ENCODE peak calls at places on chromosomes 4 and X, in eight cellular contexts. One of them, this sample, is unnamed.

GRCh38 chr4:145938618-145939177 is at the start of gene ZNF827:
- DNase-seq in SK-N-SH: peak; percentile 53
- DNase-seq in GM23338: peak; percentile 80
- DNase-seq in neural progenitor cell: peak; percentile 84
- DNase-seq in HCT116: peak; percentile 64
- DNase-seq in PC-3: peak; percentile 56
- DNase-seq in MM.1S: peak; percentile 44
- DNase-seq in hepatocyte: peak; percentile 87
- DNase-seq in this sample: peak; percentile 87

GRCh38 chr4:41216294-41217019 is 2.1 kb upstream of the APBB2 start:
- DNase-seq in SK-N-SH: peak; percentile 91
- DNase-seq in HCT116: peak; percentile 78
- DNase-seq in MM.1S: peak; percentile 72
- DNase-seq in hepatocyte: peak; percentile 91
- DNase-seq in PC-3: peak; percentile 83
- DNase-seq in neural progenitor cell: peak; percentile 78
- DNase-seq in GM23338: peak; percentile 87
- DNase-seq in this sample: peak; percentile 91

GRCh38 chrX:133661962-133662839 is 246.9 kb upstream of the GPC4 start:
- DNase-seq in neural progenitor cell: no peak
- DNase-seq in GM23338: no peak
- DNase-seq in HCT116: no peak
- DNase-seq in MM.1S: no peak
- DNase-seq in SK-N-SH: no peak
- DNase-seq in hepatocyte: no peak
- DNase-seq in PC-3: no peak
- DNase-seq in this sample: no peak

GRCh38 chr4:1023241-1023640 is 11.8 kb downstream of the FGFRL1 start:
- DNase-seq in GM23338: no peak
- DNase-seq in neural progenitor cell: no peak
- DNase-seq in PC-3: no peak
- DNase-seq in MM.1S: no peak
- DNase-seq in SK-N-SH: no peak
- DNase-seq in hepatocyte: no peak
- DNase-seq in HCT116: no peak
- DNase-seq in this sample: no peak

GRCh38 chr4:163447481-163447880 is 26.1 kb downstream of the TKTL2 start:
- DNase-seq in GM23338: no peak
- DNase-seq in HCT116: no peak
- DNase-seq in SK-N-SH: no peak
- DNase-seq in neural progenitor cell: no peak
- DNase-seq in MM.1S: no peak
- DNase-seq in PC-3: no peak
- DNase-seq in hepatocyte: no peak
- DNase-seq in this sample: no peak

GRCh38 chrX:139213241-139213709 is 317.3 kb upstream of the F9 start:
- DNase-seq in MM.1S: no peak
- DNase-seq in SK-N-SH: no peak
- DNase-seq in hepatocyte: peak; percentile 36
- DNase-seq in neural progenitor cell: no peak
- DNase-seq in HCT116: no peak
- DNase-seq in PC-3: no peak
- DNase-seq in GM23338: no peak
- DNase-seq in this sample: no peak

GRCh38 chr4:174460684-174461083 is 61.6 kb downstream of the HPGD start:
- DNase-seq in hepatocyte: no peak
- DNase-seq in neural progenitor cell: no peak
- DNase-seq in SK-N-SH: no peak
- DNase-seq in MM.1S: no peak
- DNase-seq in PC-3: peak; percentile 70
- DNase-seq in GM23338: no peak
- DNase-seq in HCT116: no peak
- DNase-seq in this sample: no peak

GRCh38 chrX:150990910-150991309 is 7.8 kb downstream of the HMGB3 start:
- DNase-seq in PC-3: no peak
- DNase-seq in SK-N-SH: no peak
- DNase-seq in MM.1S: no peak
- DNase-seq in HCT116: no peak
- DNase-seq in GM23338: no peak
- DNase-seq in hepatocyte: no peak
- DNase-seq in neural progenitor cell: no peak
- DNase-seq in this sample: no peak

GRCh38 chrX:34884693-34885277 is 57.8 kb upstream of the FAM47B start:
- DNase-seq in HCT116: no peak
- DNase-seq in neural progenitor cell: no peak
- DNase-seq in PC-3: peak; percentile 71
- DNase-seq in hepatocyte: peak; percentile 49
- DNase-seq in MM.1S: no peak
- DNase-seq in SK-N-SH: no peak
- DNase-seq in GM23338: no peak
- DNase-seq in this sample: no peak

GRCh38 chrX:11049976-11050375 is 61.2 kb upstream of the HCCS start:
- DNase-seq in MM.1S: no peak
- DNase-seq in HCT116: no peak
- DNase-seq in GM23338: no peak
- DNase-seq in PC-3: no peak
- DNase-seq in hepatocyte: no peak
- DNase-seq in SK-N-SH: no peak
- DNase-seq in neural progenitor cell: no peak
- DNase-seq in this sample: no peak

GRCh38 chr4:48841045-48841827 is 10.3 kb downstream of the OCIAD1 start:
- DNase-seq in HCT116: no peak
- DNase-seq in hepatocyte: no peak
- DNase-seq in GM23338: no peak
- DNase-seq in neural progenitor cell: no peak
- DNase-seq in PC-3: no peak
- DNase-seq in SK-N-SH: no peak
- DNase-seq in MM.1S: no peak
- DNase-seq in this sample: no peak

GRCh38 chr4:79682161-79682560 is 274.1 kb upstream of the GK2 start:
- DNase-seq in hepatocyte: no peak
- DNase-seq in HCT116: no peak
- DNase-seq in SK-N-SH: no peak
- DNase-seq in MM.1S: no peak
- DNase-seq in neural progenitor cell: no peak
- DNase-seq in GM23338: no peak
- DNase-seq in PC-3: no peak
- DNase-seq in this sample: no peak

GRCh38 chr4:169436734-169437133 is 166.0 kb upstream of the SH3RF1 start:
- DNase-seq in neural progenitor cell: no peak
- DNase-seq in hepatocyte: no peak
- DNase-seq in MM.1S: no peak
- DNase-seq in PC-3: no peak
- DNase-seq in SK-N-SH: no peak
- DNase-seq in HCT116: no peak
- DNase-seq in GM23338: no peak
- DNase-seq in this sample: no peak

GRCh38 chrX:259692-260355 is 21.4 kb upstream of the PLCXD1 start:
- DNase-seq in SK-N-SH: no peak
- DNase-seq in PC-3: no peak
- DNase-seq in GM23338: peak; percentile 56
- DNase-seq in hepatocyte: no peak
- DNase-seq in MM.1S: no peak
- DNase-seq in HCT116: no peak
- DNase-seq in neural progenitor cell: peak; percentile 52
- DNase-seq in this sample: no peak

GRCh38 chr4:141124224-141124623 is 9.0 kb downstream of the RNF150 start:
- DNase-seq in GM23338: no peak
- DNase-seq in MM.1S: no peak
- DNase-seq in HCT116: no peak
- DNase-seq in SK-N-SH: no peak
- DNase-seq in hepatocyte: no peak
- DNase-seq in PC-3: no peak
- DNase-seq in neural progenitor cell: no peak
- DNase-seq in this sample: no peak

GRCh38 chrX:16033336-16033735 is 90.0 kb upstream of the GRPR start:
- DNase-seq in PC-3: no peak
- DNase-seq in MM.1S: no peak
- DNase-seq in GM23338: no peak
- DNase-seq in SK-N-SH: no peak
- DNase-seq in hepatocyte: no peak
- DNase-seq in HCT116: no peak
- DNase-seq in neural progenitor cell: no peak
- DNase-seq in this sample: no peak

GRCh38 chr4:55733874-55734437 is 85.6 kb upstream of the EXOC1L start:
- DNase-seq in MM.1S: no peak
- DNase-seq in SK-N-SH: peak; percentile 17
- DNase-seq in hepatocyte: peak; percentile 90
- DNase-seq in HCT116: peak; percentile 83
- DNase-seq in PC-3: peak; percentile 99
- DNase-seq in neural progenitor cell: no peak
- DNase-seq in GM23338: no peak
- DNase-seq in this sample: no peak

GRCh38 chr4:54898163-54898562 is 227.2 kb downstream of the KDR start:
- DNase-seq in MM.1S: no peak
- DNase-seq in GM23338: no peak
- DNase-seq in HCT116: no peak
- DNase-seq in SK-N-SH: no peak
- DNase-seq in neural progenitor cell: no peak
- DNase-seq in PC-3: no peak
- DNase-seq in hepatocyte: no peak
- DNase-seq in this sample: no peak

GRCh38 chrX:154490021-154490413 is 412 bp downstream of the SLC10A3 start:
- DNase-seq in GM23338: peak; percentile 25
- DNase-seq in MM.1S: peak; percentile 43
- DNase-seq in PC-3: peak; percentile 38
- DNase-seq in SK-N-SH: peak; percentile 43
- DNase-seq in HCT116: no peak
- DNase-seq in hepatocyte: peak; percentile 45
- DNase-seq in neural progenitor cell: no peak
- DNase-seq in this sample: peak; percentile 52

GRCh38 chr4:123114915-123115756 is 192.7 kb upstream of the NUDT6 start:
- DNase-seq in neural progenitor cell: no peak
- DNase-seq in PC-3: no peak
- DNase-seq in GM23338: peak; percentile 45
- DNase-seq in hepatocyte: no peak
- DNase-seq in SK-N-SH: peak; percentile 23
- DNase-seq in MM.1S: no peak
- DNase-seq in HCT116: no peak
- DNase-seq in this sample: no peak

GRCh38 chr4:176286728-176287127 is 17.7 kb upstream of the ASB5 start:
- DNase-seq in MM.1S: no peak
- DNase-seq in HCT116: no peak
- DNase-seq in neural progenitor cell: no peak
- DNase-seq in SK-N-SH: no peak
- DNase-seq in PC-3: no peak
- DNase-seq in GM23338: no peak
- DNase-seq in hepatocyte: no peak
- DNase-seq in this sample: no peak

GRCh38 chr4:105135746-105136145 is 10.9 kb upstream of the TET2 start:
- DNase-seq in hepatocyte: no peak
- DNase-seq in HCT116: no peak
- DNase-seq in PC-3: no peak
- DNase-seq in GM23338: peak; percentile 25
- DNase-seq in neural progenitor cell: no peak
- DNase-seq in MM.1S: no peak
- DNase-seq in SK-N-SH: no peak
- DNase-seq in this sample: no peak
- TF ChIP-seq EZH2phosphoT487 in hepatocyte: no peak
- TF ChIP-seq EZH2phosphoT487 in HCT116: no peak
- TF ChIP-seq EZH2phosphoT487 in PC-3: no peak
- TF ChIP-seq EZH2phosphoT487 in GM23338: no peak
- TF ChIP-seq EZH2phosphoT487 in neural progenitor cell: no peak
- TF ChIP-seq EZH2phosphoT487 in MM.1S: no peak
- TF ChIP-seq EZH2phosphoT487 in SK-N-SH: no peak
- TF ChIP-seq EZH2phosphoT487 in this sample: no peak

GRCh38 chr4:153220709-153221367 is 16.6 kb downstream of the TRIM2 start:
- DNase-seq in neural progenitor cell: no peak
- DNase-seq in MM.1S: no peak
- DNase-seq in hepatocyte: no peak
- DNase-seq in SK-N-SH: no peak
- DNase-seq in HCT116: no peak
- DNase-seq in GM23338: no peak
- DNase-seq in PC-3: no peak
- DNase-seq in this sample: no peak

GRCh38 chr4:153221783-153222161 is 17.5 kb downstream of the TRIM2 start:
- DNase-seq in neural progenitor cell: no peak
- DNase-seq in HCT116: no peak
- DNase-seq in GM23338: no peak
- DNase-seq in hepatocyte: no peak
- DNase-seq in PC-3: no peak
- DNase-seq in MM.1S: no peak
- DNase-seq in SK-N-SH: no peak
- DNase-seq in this sample: no peak

GRCh38 chr4:153216546-153216945 is 12.3 kb downstream of the TRIM2 start:
- DNase-seq in MM.1S: no peak
- DNase-seq in hepatocyte: no peak
- DNase-seq in HCT116: no peak
- DNase-seq in PC-3: no peak
- DNase-seq in neural progenitor cell: peak; percentile 60
- DNase-seq in GM23338: no peak
- DNase-seq in SK-N-SH: no peak
- DNase-seq in this sample: no peak

GRCh38 chr4:153217440-153217839 is 13.2 kb downstream of the TRIM2 start:
- DNase-seq in hepatocyte: no peak
- DNase-seq in HCT116: no peak
- DNase-seq in neural progenitor cell: no peak
- DNase-seq in MM.1S: no peak
- DNase-seq in GM23338: no peak
- DNase-seq in SK-N-SH: no peak
- DNase-seq in PC-3: no peak
- DNase-seq in this sample: peak; percentile 10

GRCh38 chr4:153218961-153219360 is 14.7 kb downstream of the TRIM2 start:
- DNase-seq in HCT116: no peak
- DNase-seq in MM.1S: no peak
- DNase-seq in hepatocyte: peak; percentile 60
- DNase-seq in SK-N-SH: no peak
- DNase-seq in neural progenitor cell: no peak
- DNase-seq in PC-3: peak; percentile 44
- DNase-seq in GM23338: no peak
- DNase-seq in this sample: no peak
- TF ChIP-seq CTCF in HCT116: no peak
- TF ChIP-seq CTCF in MM.1S: no peak
- TF ChIP-seq CTCF in hepatocyte: no peak
- TF ChIP-seq CTCF in SK-N-SH: no peak
- TF ChIP-seq CTCF in neural progenitor cell: no peak
- TF ChIP-seq CTCF in PC-3: no peak
- TF ChIP-seq CTCF in GM23338: no peak
- TF ChIP-seq CTCF in this sample: no peak

GRCh38 chr4:64545593-64545992 is 136.3 kb upstream of the TECRL start:
- DNase-seq in MM.1S: no peak
- DNase-seq in SK-N-SH: no peak
- DNase-seq in GM23338: no peak
- DNase-seq in hepatocyte: no peak
- DNase-seq in PC-3: no peak
- DNase-seq in neural progenitor cell: no peak
- DNase-seq in HCT116: no peak
- DNase-seq in this sample: no peak
- TF ChIP-seq EZH2phosphoT487 in MM.1S: no peak
- TF ChIP-seq EZH2phosphoT487 in SK-N-SH: no peak
- TF ChIP-seq EZH2phosphoT487 in GM23338: no peak
- TF ChIP-seq EZH2phosphoT487 in hepatocyte: no peak
- TF ChIP-seq EZH2phosphoT487 in PC-3: no peak
- TF ChIP-seq EZH2phosphoT487 in neural progenitor cell: no peak
- TF ChIP-seq EZH2phosphoT487 in HCT116: no peak
- TF ChIP-seq EZH2phosphoT487 in this sample: no peak

DNA sequence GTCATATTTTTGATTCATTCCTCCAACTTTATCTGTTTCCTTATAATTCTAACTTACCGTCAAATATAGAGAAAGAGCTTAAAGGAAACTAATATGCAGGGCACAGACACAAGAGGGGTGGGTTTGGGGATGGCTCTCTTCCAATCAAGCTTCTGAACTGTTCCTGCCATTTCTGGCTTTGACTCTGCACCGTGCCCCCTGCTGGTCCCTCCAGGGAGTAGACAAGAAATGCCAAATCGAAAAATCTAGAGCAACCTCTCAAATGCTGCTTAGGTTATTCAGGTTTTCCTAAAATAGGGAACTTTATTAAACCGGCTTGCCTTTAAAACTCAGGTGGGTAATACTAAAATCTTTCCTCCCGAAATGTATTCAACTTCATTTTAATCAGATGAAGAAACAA is 39.8 kb upstream of the VCX3A start:
- DNase-seq in neural progenitor cell: peak; percentile 15
- DNase-seq in MM.1S: no peak
- DNase-seq in SK-N-SH: peak; percentile 10
- DNase-seq in hepatocyte: no peak
- DNase-seq in HCT116: no peak
- DNase-seq in PC-3: no peak
- DNase-seq in GM23338: peak; percentile 56
- DNase-seq in this sample: peak; percentile 1
- TF ChIP-seq CTCF in neural progenitor cell: peak; percentile 40
- TF ChIP-seq CTCF in MM.1S: peak; percentile 16
- TF ChIP-seq CTCF in SK-N-SH: no peak
- TF ChIP-seq CTCF in hepatocyte: no peak
- TF ChIP-seq CTCF in HCT116: no peak
- TF ChIP-seq CTCF in PC-3: no peak
- TF ChIP-seq CTCF in GM23338: peak; percentile 58
- TF ChIP-seq CTCF in this sample: peak; percentile 53

This sample was measured in OCI-LY7.